ENCODE peak calls at places on chromosome 13, in six cellular contexts. G is SK-N-SH; M is psoas muscle; V is CD4-positive, alpha-beta T cell; S is CD8-positive, alpha-beta T cell; E is thoracic aorta. Q is an unnamed sample.

GRCh38 chr13:53206455-53206854 is 177.8 kb downstream of the OLFM4 start:
- DNase-seq in G (peak; percentile 31), M (no peak), V (no peak), S (no peak), E (no peak), Q (no peak)

GRCh38 chr13:48600374-48601364 is 53.1 kb upstream of the CYSLTR2 start:
- DNase-seq in G (no peak), M (no peak), V (no peak), S (no peak), E (no peak), Q (no peak)

GRCh38 chr13:44044544-44045178 is 165.0 kb downstream of the LACC1 start:
- DNase-seq in G (no peak), M (no peak), V (no peak), S (no peak), E (no peak), Q (no peak)

GRCh38 chr13:21973437-21974125 is 302.7 kb downstream of the FGF9 start:
- DNase-seq in G (no peak), M (no peak), V (no peak), S (no peak), E (no peak), Q (no peak)

GRCh38 chr13:27808866-27809546 is 16.7 kb downstream of the GSX1 start:
- DNase-seq in G (no peak), M (no peak), V (no peak), S (no peak), E (no peak), Q (peak; percentile 57)

GRCh38 chr13:75312884-75313520 is 169.0 kb downstream of the TBC1D4 start:
- DNase-seq in G (no peak), M (no peak), V (peak; percentile 4), S (peak; percentile 8), E (no peak), Q (no peak)

GRCh38 chr13:100941811-100942361 is 267.3 kb upstream of the TMTC4 start:
- DNase-seq in G (no peak), M (no peak), V (no peak), S (no peak), E (no peak), Q (no peak)

GRCh38 chr13:99856021-99856420 is 115.5 kb downstream of the ZIC5 start:
- DNase-seq in G (no peak), M (no peak), V (no peak), S (no peak), E (no peak), Q (no peak)

GRCh38 chr13:67390462-67391093 is 160.4 kb upstream of the PCDH9 start:
- DNase-seq in G (no peak), M (no peak), V (no peak), S (no peak), E (no peak), Q (no peak)

GRCh38 chr13:77693449-77693940 is 4.0 kb upstream of the SLAIN1 start:
- DNase-seq in G (no peak), M (no peak), V (no peak), S (no peak), E (no peak), Q (no peak)

GRCh38 chr13:32932376-32932775 is 83.8 kb upstream of the KL start:
- DNase-seq in G (no peak), M (no peak), V (no peak), S (no peak), E (no peak), Q (no peak)

GRCh38 chr13:73138967-73139491 is 80.2 kb downstream of the KLF5 start:
- DNase-seq in G (no peak), M (no peak), V (no peak), S (no peak), E (no peak), Q (no peak)

DNA sequence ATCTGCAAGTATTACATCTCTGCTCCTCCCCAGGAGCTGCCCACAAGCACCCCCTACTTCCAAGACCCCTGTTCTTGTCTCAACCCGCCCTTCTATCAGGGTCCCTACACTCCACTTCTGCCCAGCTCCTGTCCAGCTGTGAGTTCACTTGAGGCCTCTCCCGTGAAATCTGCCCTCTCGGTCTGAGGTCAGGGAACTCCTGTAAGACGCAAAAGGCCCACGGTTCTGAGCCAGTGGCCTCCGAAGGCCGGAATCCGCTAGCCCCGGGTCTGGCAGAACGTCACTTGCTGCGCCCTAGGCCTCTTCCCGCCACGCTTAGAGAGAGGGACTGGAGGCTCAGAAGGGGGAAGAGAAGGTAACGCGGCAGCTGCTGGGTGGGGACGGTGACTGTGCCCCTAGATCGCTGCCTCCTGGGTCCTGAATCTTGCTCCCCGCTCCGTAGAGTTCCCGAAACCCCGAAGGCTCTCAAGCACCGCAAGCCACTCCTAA is 912 bp upstream of the FARP1 start:
- DNase-seq in G (peak; percentile 17), M (peak; percentile 22), V (no peak), S (no peak), E (no peak), Q (no peak)
- H3K27ac ChIP-seq in G (no peak overlapping the region), M (no peak overlapping the region), V (no peak overlapping the region), S (no peak overlapping the region), E (no peak overlapping the region), Q (no peak overlapping the region)

DNA sequence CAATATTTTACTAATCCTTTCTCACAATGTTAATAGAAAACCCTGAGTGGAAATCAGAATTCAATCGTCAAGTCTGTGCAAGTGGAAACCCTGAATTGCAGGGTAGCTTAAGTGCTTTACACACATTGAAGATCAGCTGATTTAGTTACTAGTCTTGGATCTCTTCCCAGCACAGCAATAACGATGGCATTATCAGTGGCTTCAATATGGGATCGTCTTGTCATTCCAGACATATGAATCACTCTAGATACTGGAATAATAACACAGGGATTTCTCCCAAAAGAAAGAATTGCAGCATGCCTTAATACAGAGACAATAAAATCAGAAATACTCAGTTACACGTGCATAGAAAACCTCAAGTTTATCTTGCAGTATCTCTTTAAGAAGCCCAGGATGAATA is 12.6 kb upstream of the METTL21C start:
- DNase-seq in G (peak; percentile 53), M (no peak), V (no peak), S (no peak), E (no peak), Q (peak; percentile 90)
- H3K27ac ChIP-seq in G (peak overlapping the region; percentile 47), M (peak overlapping the region; percentile 33), V (no peak overlapping the region), S (no peak overlapping the region), E (no peak overlapping the region), Q (peak overlapping the region; percentile 60)

GRCh38 chr13:20390526-20391175 is 135.0 kb downstream of the CRYL1 start:
- DNase-seq in G (no peak), M (no peak), V (no peak), S (no peak), E (no peak), Q (no peak)

GRCh38 chr13:20387441-20387971 is 138.2 kb downstream of the CRYL1 start:
- DNase-seq in G (no peak), M (no peak), V (no peak), S (no peak), E (no peak), Q (no peak)

GRCh38 chr13:20387006-20387405 is 138.7 kb downstream of the CRYL1 start:
- DNase-seq in G (no peak), M (no peak), V (no peak), S (no peak), E (no peak), Q (no peak)

GRCh38 chr13:20389696-20390525 is 135.7 kb downstream of the CRYL1 start:
- DNase-seq in G (no peak), M (no peak), V (no peak), S (no peak), E (no peak), Q (no peak)

GRCh38 chr13:20388184-20388583 is 137.5 kb downstream of the CRYL1 start:
- DNase-seq in G (no peak), M (no peak), V (no peak), S (no peak), E (no peak), Q (no peak)
- H3K27ac ChIP-seq in G (no peak overlapping the region), M (no peak overlapping the region), V (no peak overlapping the region), S (no peak overlapping the region), E (peak overlapping the region; percentile 49), Q (peak overlapping the region; percentile 88)

DNA sequence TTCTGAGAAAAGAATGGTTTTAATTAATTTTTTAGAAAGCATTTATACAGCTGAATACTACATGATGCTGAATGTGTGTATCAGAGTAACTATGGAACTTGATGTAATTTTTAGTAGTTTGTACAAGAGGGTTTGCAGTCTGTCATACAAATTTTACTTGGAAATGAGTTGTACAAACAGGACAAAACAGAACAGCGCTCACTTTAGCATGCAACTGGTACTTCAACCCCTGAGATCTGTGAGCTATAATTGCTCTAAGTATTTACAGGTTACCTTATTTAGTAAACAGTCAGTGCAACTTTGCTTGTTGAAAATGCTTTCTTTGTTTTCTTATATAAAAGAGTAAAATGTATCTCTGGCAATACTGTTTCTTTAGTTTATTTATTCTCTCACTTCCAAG is 719 bp downstream of the TNFRSF19 start:
- DNase-seq in G (no peak), M (no peak), V (no peak), S (no peak), E (no peak), Q (no peak)
- H3K27ac ChIP-seq in G (peak overlapping the region; percentile 87), M (peak overlapping the region; percentile 39), V (no peak overlapping the region), S (no peak overlapping the region), E (no peak overlapping the region), Q (no peak overlapping the region)

DNA sequence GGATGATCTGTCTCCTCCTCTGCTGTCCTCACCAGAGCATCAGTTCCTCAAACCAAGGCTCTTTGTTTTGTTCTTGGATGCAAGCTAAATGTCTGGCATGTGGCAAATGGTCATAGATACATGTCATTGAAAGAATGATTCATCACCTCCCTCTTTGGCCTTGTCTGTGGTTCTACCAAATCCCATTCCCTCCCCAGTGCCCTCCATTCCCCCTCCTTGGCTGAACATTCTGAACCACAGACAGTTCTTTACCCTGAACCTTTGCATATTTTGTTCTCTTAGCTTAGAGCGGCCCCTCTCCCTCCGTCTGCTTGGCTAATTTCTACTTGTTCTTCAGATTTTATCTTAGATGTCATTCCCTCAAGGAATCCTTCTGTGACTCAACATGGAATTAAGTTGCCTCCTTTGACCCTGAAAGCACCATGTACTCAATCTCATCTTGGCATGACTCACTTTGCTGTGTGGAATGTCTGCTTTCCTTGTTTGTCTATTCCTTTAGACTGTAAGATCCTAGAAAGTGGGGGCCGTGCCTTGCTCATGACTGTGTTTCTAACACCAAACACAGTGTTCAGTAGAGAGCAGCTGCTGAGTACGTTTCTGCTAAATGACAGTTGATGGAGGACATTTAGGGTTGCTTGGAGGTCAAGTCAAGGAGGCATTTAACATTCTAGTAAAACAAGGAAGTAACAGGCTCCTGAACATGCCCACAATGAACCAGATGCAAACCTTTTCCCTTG is 8.1 kb downstream of the ALOX5AP start:
- DNase-seq in G (no peak), M (no peak), V (no peak), S (no peak), E (peak; percentile 76), Q (peak; percentile 75)
- H3K27ac ChIP-seq in G (peak overlapping the region; percentile 92), M (no peak overlapping the region), V (no peak overlapping the region), S (peak overlapping the region; percentile 10), E (peak overlapping the region; percentile 57), Q (peak overlapping the region; percentile 52)

DNA sequence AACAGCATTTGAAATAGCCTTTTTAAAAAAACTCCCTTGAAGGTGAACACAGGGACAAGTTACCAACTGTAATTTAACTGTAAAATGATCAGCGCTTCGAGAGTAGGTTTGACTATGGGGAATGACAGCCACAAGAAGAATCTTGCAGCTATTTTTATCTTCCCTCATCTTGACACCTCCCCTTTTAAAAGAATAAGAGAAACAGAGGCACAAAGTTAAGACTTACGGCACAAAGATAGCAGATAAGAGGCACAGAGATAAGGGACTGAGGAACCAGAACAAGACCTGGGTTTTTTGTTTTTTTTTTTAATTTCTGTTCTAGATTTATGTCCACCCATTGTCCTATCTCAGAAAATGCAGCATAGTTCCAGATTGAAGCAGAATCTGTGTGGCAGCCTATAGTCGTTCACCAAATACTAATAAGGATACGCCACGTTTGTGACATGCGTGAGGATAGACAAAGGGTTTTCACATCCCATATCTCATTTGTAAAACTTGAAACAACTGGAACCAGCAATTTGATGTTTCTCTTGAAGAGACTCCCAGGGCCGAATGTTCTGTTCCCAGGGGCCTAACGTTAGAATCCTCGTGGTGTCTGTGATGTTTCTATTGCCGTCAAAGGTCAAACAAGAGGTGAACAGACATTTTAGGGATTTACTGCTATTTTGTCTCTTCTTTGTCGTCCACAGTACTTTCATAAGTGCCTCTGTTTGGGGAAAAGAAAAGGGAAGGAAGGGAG is 154.9 kb downstream of the DCT start:
- DNase-seq in G (no peak), M (no peak), V (no peak), S (no peak), E (no peak), Q (no peak)
- H3K27ac ChIP-seq in G (no peak overlapping the region), M (no peak overlapping the region), V (peak overlapping the region; percentile 51), S (peak overlapping the region; percentile 20), E (no peak overlapping the region), Q (no peak overlapping the region)